ENCODE peak calls at places on chromosomes 1 and 21, in nine cellular contexts. Z is omental fat pad; S is effector memory CD4-positive, alpha-beta T cell; I is stimulated activated CD4-positive, alpha-beta T cell treated with anti-CD3 and anti-CD28 coated beads, Interleukin-4, amount 100 ng/mL, for 4 hours; P is T-cell; R is NCI-H1092 treated with DMSO at 0.1 percent for 48 hours; B is WTC11; V is stimulated activated CD8-positive, alpha-beta memory T cell treated with anti-CD3 and anti-CD28 coated beads, Interleukin-12 subunit alpha, Interleukin-12 subunit beta, amount 100 ng/mL, for 1 hour; K is OCI-LY7. U is an unnamed sample.

GRCh38 chr1:15469836-15470495 is 5.9 kb upstream of the CELA2B start:
- DNase-seq in Z (no peak), S (no peak), I (no peak), P (no peak), R (no peak), B (no peak), V (no peak), K (no peak), U (no peak)

GRCh38 chr1:219420913-219421312 is 192.0 kb downstream of the ZC3H11B start:
- DNase-seq in Z (no peak), S (no peak), I (no peak), P (no peak), R (no peak), B (no peak), V (no peak), K (no peak), U (no peak)

GRCh38 chr1:75922698-75923097 is 9.5 kb downstream of the ASB17 start:
- DNase-seq in Z (no peak), S (no peak), I (no peak), P (no peak), R (no peak), B (no peak), V (no peak), K (no peak), U (no peak)

GRCh38 chr1:36248250-36248894 is 24.1 kb downstream of the THRAP3 start:
- DNase-seq in Z (peak; percentile 36), S (no peak), I (no peak), P (no peak), R (no peak), B (no peak), V (no peak), K (no peak), U (no peak)

GRCh38 chr1:81936838-81937237 is 136.1 kb downstream of the ADGRL2 start:
- DNase-seq in Z (no peak), S (no peak), I (no peak), P (no peak), R (no peak), B (no peak), V (no peak), K (no peak), U (no peak)

GRCh38 chr21:32884062-32884461 is 112.5 kb upstream of the PAXBP1 start:
- DNase-seq in Z (no peak), S (no peak), I (no peak), P (no peak), R (no peak), B (peak; percentile 57), V (no peak), K (no peak), U (no peak)

GRCh38 chr1:96376846-96377245 is 344.7 kb upstream of the PTBP2 start:
- DNase-seq in Z (no peak), S (no peak), I (no peak), P (no peak), R (no peak), B (no peak), V (no peak), K (no peak), U (no peak)

GRCh38 chr1:64308856-64309255 is 105.4 kb downstream of the UBE2U start:
- DNase-seq in Z (no peak), S (no peak), I (no peak), P (no peak), R (no peak), B (no peak), V (no peak), K (no peak), U (no peak)

GRCh38 chr1:16087733-16088132 is 14.3 kb upstream of the FAM131C start:
- DNase-seq in Z (no peak), S (no peak), I (no peak), P (no peak), R (no peak), B (no peak), V (no peak), K (no peak), U (no peak)

GRCh38 chr1:73162576-73162975 is 880.2 kb upstream of the NEGR1 start:
- DNase-seq in Z (no peak), S (no peak), I (no peak), P (no peak), R (no peak), B (no peak), V (no peak), K (no peak), U (no peak)

GRCh38 chr1:25618433-25618808 is 1.8 kb downstream of the MAN1C1 start:
- DNase-seq in Z (no peak), S (no peak), I (no peak), P (no peak), R (no peak), B (no peak), V (no peak), K (no peak), U (no peak)

GRCh38 chr1:202007703-202008489 is 2.5 kb upstream of the ELF3 start:
- DNase-seq in Z (no peak), S (no peak), I (no peak), P (no peak), R (no peak), B (peak; percentile 87), V (no peak), K (no peak), U (peak; percentile 30)

GRCh38 chr1:172727956-172728603 is 69.2 kb downstream of the FASLG start:
- DNase-seq in Z (no peak), S (peak; percentile 40), I (peak; percentile 20), P (peak; percentile 20), R (no peak), B (peak; percentile 58), V (no peak), K (peak; percentile 63), U (peak; percentile 34)

GRCh38 chr1:20983297-20983889 is 193.3 kb downstream of the EIF4G3 start:
- DNase-seq in Z (no peak), S (no peak), I (no peak), P (no peak), R (peak; percentile 44), B (no peak), V (no peak), K (no peak), U (peak; percentile 44)